ENCODE peak calls at places on chromosomes 7 and 10, in six cellular contexts. One of them, this sample, is unnamed.

GRCh38 chr10:110226926-110227641 is 19.7 kb downstream of the MXI1 start:
- DNase-seq in esophagus squamous epithelium: peak; percentile 93
- DNase-seq in Right ventricle myocardium superior: peak; percentile 83
- DNase-seq in iris pigment epithelial cell: peak; percentile 23
- DNase-seq in activated T-helper 1 cell treated with anti-CD3 and anti-CD28 coated beads, Interleukin-2, amount 50 U/mL, for 16 hours: peak; percentile 49
- DNase-seq in HT1080: no peak
- DNase-seq in this sample: no peak

GRCh38 chr7:102287082-102287464 is 405 bp downstream of the SH2B2 start:
- DNase-seq in activated T-helper 1 cell treated with anti-CD3 and anti-CD28 coated beads, Interleukin-2, amount 50 U/mL, for 16 hours: no peak
- DNase-seq in esophagus squamous epithelium: no peak
- DNase-seq in Right ventricle myocardium superior: no peak
- DNase-seq in HT1080: no peak
- DNase-seq in iris pigment epithelial cell: no peak
- DNase-seq in this sample: no peak

GRCh38 chr7:164882-165660 is 27.3 kb upstream of the FAM20C start:
- DNase-seq in activated T-helper 1 cell treated with anti-CD3 and anti-CD28 coated beads, Interleukin-2, amount 50 U/mL, for 16 hours: no peak
- DNase-seq in HT1080: no peak
- DNase-seq in Right ventricle myocardium superior: peak; percentile 34
- DNase-seq in esophagus squamous epithelium: no peak
- DNase-seq in iris pigment epithelial cell: no peak
- DNase-seq in this sample: no peak

GRCh38 chr7:158500651-158501052 is 87.0 kb downstream of the PTPRN2 start:
- DNase-seq in iris pigment epithelial cell: no peak
- DNase-seq in HT1080: no peak
- DNase-seq in activated T-helper 1 cell treated with anti-CD3 and anti-CD28 coated beads, Interleukin-2, amount 50 U/mL, for 16 hours: no peak
- DNase-seq in esophagus squamous epithelium: no peak
- DNase-seq in Right ventricle myocardium superior: peak; percentile 48
- DNase-seq in this sample: no peak

GRCh38 chr7:25075459-25075858 is 49.6 kb downstream of the CYCS start:
- DNase-seq in esophagus squamous epithelium: no peak
- DNase-seq in activated T-helper 1 cell treated with anti-CD3 and anti-CD28 coated beads, Interleukin-2, amount 50 U/mL, for 16 hours: no peak
- DNase-seq in iris pigment epithelial cell: no peak
- DNase-seq in HT1080: peak; percentile 53
- DNase-seq in Right ventricle myocardium superior: no peak
- DNase-seq in this sample: no peak

GRCh38 chr10:11881028-11881476 is 57.9 kb downstream of the PROSER2 start:
- DNase-seq in iris pigment epithelial cell: no peak
- DNase-seq in activated T-helper 1 cell treated with anti-CD3 and anti-CD28 coated beads, Interleukin-2, amount 50 U/mL, for 16 hours: no peak
- DNase-seq in Right ventricle myocardium superior: no peak
- DNase-seq in esophagus squamous epithelium: no peak
- DNase-seq in HT1080: no peak
- DNase-seq in this sample: no peak

GRCh38 chr7:22853138-22853537 is 30.5 kb upstream of the TOMM7 start:
- DNase-seq in iris pigment epithelial cell: no peak
- DNase-seq in esophagus squamous epithelium: no peak
- DNase-seq in activated T-helper 1 cell treated with anti-CD3 and anti-CD28 coated beads, Interleukin-2, amount 50 U/mL, for 16 hours: no peak
- DNase-seq in Right ventricle myocardium superior: no peak
- DNase-seq in HT1080: no peak
- DNase-seq in this sample: no peak

GRCh38 chr7:27976531-27976930 is 204.1 kb downstream of the JAZF1 start:
- DNase-seq in esophagus squamous epithelium: no peak
- DNase-seq in Right ventricle myocardium superior: no peak
- DNase-seq in iris pigment epithelial cell: no peak
- DNase-seq in activated T-helper 1 cell treated with anti-CD3 and anti-CD28 coated beads, Interleukin-2, amount 50 U/mL, for 16 hours: no peak
- DNase-seq in HT1080: no peak
- DNase-seq in this sample: no peak

GRCh38 chr7:77746164-77746823 is 50.0 kb downstream of the RSBN1L start:
- DNase-seq in HT1080: no peak
- DNase-seq in activated T-helper 1 cell treated with anti-CD3 and anti-CD28 coated beads, Interleukin-2, amount 50 U/mL, for 16 hours: no peak
- DNase-seq in Right ventricle myocardium superior: no peak
- DNase-seq in esophagus squamous epithelium: no peak
- DNase-seq in iris pigment epithelial cell: no peak
- DNase-seq in this sample: no peak

GRCh38 chr7:44964384-44964830 is 14.4 kb downstream of the MYO1G start:
- DNase-seq in esophagus squamous epithelium: no peak
- DNase-seq in Right ventricle myocardium superior: no peak
- DNase-seq in iris pigment epithelial cell: peak; percentile 23
- DNase-seq in HT1080: no peak
- DNase-seq in activated T-helper 1 cell treated with anti-CD3 and anti-CD28 coated beads, Interleukin-2, amount 50 U/mL, for 16 hours: no peak
- DNase-seq in this sample: no peak

GRCh38 chr7:95577137-95577536 is 19.2 kb downstream of the PDK4 start:
- DNase-seq in esophagus squamous epithelium: no peak
- DNase-seq in iris pigment epithelial cell: peak; percentile 13
- DNase-seq in Right ventricle myocardium superior: no peak
- DNase-seq in activated T-helper 1 cell treated with anti-CD3 and anti-CD28 coated beads, Interleukin-2, amount 50 U/mL, for 16 hours: no peak
- DNase-seq in HT1080: peak; percentile 24
- DNase-seq in this sample: peak; percentile 94

GRCh38 chr10:56622335-56622973 is 261.4 kb upstream of the ZWINT start:
- DNase-seq in activated T-helper 1 cell treated with anti-CD3 and anti-CD28 coated beads, Interleukin-2, amount 50 U/mL, for 16 hours: no peak
- DNase-seq in Right ventricle myocardium superior: no peak
- DNase-seq in esophagus squamous epithelium: no peak
- DNase-seq in HT1080: peak; percentile 32
- DNase-seq in iris pigment epithelial cell: no peak
- DNase-seq in this sample: peak; percentile 1

GRCh38 chr10:21292763-21293517 is 232.5 kb downstream of the SKIDA1 start:
- DNase-seq in activated T-helper 1 cell treated with anti-CD3 and anti-CD28 coated beads, Interleukin-2, amount 50 U/mL, for 16 hours: no peak
- DNase-seq in iris pigment epithelial cell: peak; percentile 99
- DNase-seq in HT1080: peak; percentile 94
- DNase-seq in esophagus squamous epithelium: no peak
- DNase-seq in Right ventricle myocardium superior: peak; percentile 77
- DNase-seq in this sample: peak; percentile 80

GRCh38 chr10:100364735-100365391 is 17.8 kb downstream of the SCD start:
- DNase-seq in Right ventricle myocardium superior: peak; percentile 88
- DNase-seq in HT1080: peak; percentile 98
- DNase-seq in esophagus squamous epithelium: no peak
- DNase-seq in iris pigment epithelial cell: peak; percentile 66
- DNase-seq in activated T-helper 1 cell treated with anti-CD3 and anti-CD28 coated beads, Interleukin-2, amount 50 U/mL, for 16 hours: no peak
- DNase-seq in this sample: peak; percentile 77

GRCh38 chr10:101403161-101403560 is 49.2 kb downstream of the BTRC start:
- DNase-seq in HT1080: no peak
- DNase-seq in iris pigment epithelial cell: peak; percentile 10
- DNase-seq in esophagus squamous epithelium: no peak
- DNase-seq in activated T-helper 1 cell treated with anti-CD3 and anti-CD28 coated beads, Interleukin-2, amount 50 U/mL, for 16 hours: no peak
- DNase-seq in Right ventricle myocardium superior: no peak
- DNase-seq in this sample: no peak

GRCh38 chr10:125107166-125107949 is 53.0 kb downstream of the CTBP2 start:
- DNase-seq in activated T-helper 1 cell treated with anti-CD3 and anti-CD28 coated beads, Interleukin-2, amount 50 U/mL, for 16 hours: no peak
- DNase-seq in Right ventricle myocardium superior: no peak
- DNase-seq in esophagus squamous epithelium: no peak
- DNase-seq in HT1080: no peak
- DNase-seq in iris pigment epithelial cell: no peak
- DNase-seq in this sample: no peak

This sample was measured in trophoblast cell.